ENCODE peak calls at places on chromosomes 12 and 14, in five cellular contexts. P is activated CD4-positive, CD25-positive, alpha-beta regulatory T cell; C is astrocyte of the spinal cord; J is type B pancreatic cell; F is astrocyte. W is an unnamed sample.

GRCh38 chr12:10339441-10339840 is 31.8 kb downstream of the KLRD1 start:
- DNase-seq in C (peak; percentile 29), J (no peak), P (no peak), F (peak; percentile 25), W (no peak)

GRCh38 chr12:76520348-76520747 is 39.2 kb downstream of the OSBPL8 start:
- DNase-seq in J (no peak), F (no peak), C (no peak), P (no peak), W (no peak)

GRCh38 chr14:105165134-105165704 is 3.4 kb downstream of the JAG2 start:
- DNase-seq in J (no peak), F (no peak), P (no peak), C (no peak), W (no peak)

GRCh38 chr12:86484473-86484872 is 228.3 kb upstream of the MGAT4C start:
- DNase-seq in C (no peak), F (no peak), P (no peak), J (no peak), W (no peak)

GRCh38 chr14:23054000-23054811 is 3.1 kb downstream of the CDH24 start:
- DNase-seq in F (no peak), C (no peak), P (no peak), J (no peak), W (peak; percentile 53)

GRCh38 chr14:101481557-101481956 is 79.7 kb upstream of the DIO3 start:
- DNase-seq in P (no peak), J (peak; percentile 22), C (no peak), F (no peak), W (no peak)

GRCh38 chr14:34722723-34723545 is 8.5 kb upstream of the CFL2 start:
- DNase-seq in C (peak; percentile 70), J (no peak), F (no peak), P (no peak), W (peak; percentile 71)

GRCh38 chr12:100986595-100987547 is 192.3 kb downstream of the ANO4 start:
- DNase-seq in C (peak; percentile 44), J (no peak), F (peak; percentile 81), P (no peak), W (no peak)

GRCh38 chr14:50018236-50019210 is 97.8 kb downstream of the VCPKMT start:
- DNase-seq in F (peak; percentile 55), P (no peak), C (peak; percentile 34), J (no peak), W (no peak)

GRCh38 chr14:71363961-71364360 is 456.7 kb downstream of the PCNX1 start:
- DNase-seq in C (peak; percentile 66), P (no peak), F (peak; percentile 75), J (no peak), W (no peak)

GRCh38 chr12:49288922-49289555 is 5.9 kb upstream of the PRPH start:
- DNase-seq in C (no peak), F (no peak), J (no peak), P (no peak), W (no peak)

GRCh38 chr12:51887476-51888315 is at the start of gene ANKRD33:
- DNase-seq in P (no peak), C (no peak), J (no peak), F (no peak), W (peak; percentile 18)

GRCh38 chr12:16880864-16881285 is 274.9 kb upstream of the LMO3 start:
- DNase-seq in P (no peak), F (no peak), J (no peak), C (no peak), W (no peak)

GRCh38 chr12:89439946-89440345 is 84.7 kb downstream of the GALNT4 start:
- DNase-seq in J (no peak), F (peak; percentile 44), P (no peak), C (peak; percentile 42), W (no peak)

GRCh38 chr14:104885031-104885972 is 20.2 kb downstream of the CEP170B start:
- DNase-seq in P (no peak), J (no peak), F (no peak), C (no peak), W (no peak)

GRCh38 chr12:93135286-93136239 is 206.5 kb upstream of the EEA1 start:
- DNase-seq in F (no peak), C (peak; percentile 73), P (no peak), J (no peak), W (no peak)

GRCh38 chr14:59028476-59029202 is 159.8 kb upstream of the DAAM1 start:
- DNase-seq in F (peak; percentile 94), J (no peak), C (peak; percentile 94), P (no peak), W (peak; percentile 53)

GRCh38 chr12:92027243-92027642 is 118.4 kb downstream of the BTG1 start:
- DNase-seq in J (no peak), C (no peak), P (no peak), F (no peak), W (no peak)

GRCh38 chr12:104859144-104859543 is 98.9 kb downstream of the SLC41A2 start:
- DNase-seq in C (peak; percentile 42), F (peak; percentile 93), J (no peak), P (no peak), W (no peak)

GRCh38 chr12:51901121-51901812 is 6.0 kb upstream of the ACVRL1 start:
- DNase-seq in F (no peak), P (no peak), J (no peak), C (no peak), W (no peak)

GRCh38 chr14:95495538-95496025 is 20.9 kb downstream of the SYNE3 start:
- DNase-seq in C (no peak), P (no peak), J (no peak), F (no peak), W (peak; percentile 82)

GRCh38 chr12:29256598-29256997 is 107.5 kb downstream of the FAR2 start:
- DNase-seq in P (no peak), C (no peak), F (no peak), J (no peak), W (no peak)

GRCh38 chr14:69268763-69269162 is 8.8 kb downstream of the GALNT16 start:
- DNase-seq in C (peak; percentile 54), F (peak; percentile 59), P (no peak), J (no peak), W (no peak)

GRCh38 chr12:108403952-108404351 is 64.8 kb upstream of the CMKLR1 start:
- DNase-seq in C (no peak), P (no peak), J (no peak), F (no peak), W (no peak)

W was measured in GM10248.